ENCODE peak calls at places on chromosomes 12 and 14, in ten cellular contexts. One of them, this sample, is unnamed.

GRCh38 chr14:36662543-36663403 is 1.1 kb downstream of the PAX9 start:
- DNase-seq in T follicular helper cell: no peak
- DNase-seq in occipital lobe: no peak
- DNase-seq in DMS 273 treated with DMSO at 0.1 percent for 48 hours: no peak
- DNase-seq in fibroblast of lung: no peak
- DNase-seq in renal cortical epithelial cell: no peak
- DNase-seq in fibroblast of villous mesenchyme: no peak
- DNase-seq in activated CD4-positive, CD25-positive, alpha-beta regulatory T cell: no peak
- DNase-seq in M059J: peak
- DNase-seq in naive thymus-derived CD8-positive, alpha-beta T cell: no peak
- DNase-seq in this sample: no peak

GRCh38 chr12:98909749-98910148 is 264.7 kb downstream of the APAF1 start:
- DNase-seq in fibroblast of villous mesenchyme: no peak
- DNase-seq in T follicular helper cell: no peak
- DNase-seq in fibroblast of lung: no peak
- DNase-seq in DMS 273 treated with DMSO at 0.1 percent for 48 hours: no peak
- DNase-seq in occipital lobe: no peak
- DNase-seq in naive thymus-derived CD8-positive, alpha-beta T cell: no peak
- DNase-seq in renal cortical epithelial cell: no peak
- DNase-seq in activated CD4-positive, CD25-positive, alpha-beta regulatory T cell: no peak
- DNase-seq in M059J: no peak
- DNase-seq in this sample: no peak

GRCh38 chr12:52837341-52837741 is 3.2 kb upstream of the KRT79 start:
- DNase-seq in fibroblast of villous mesenchyme: peak
- DNase-seq in renal cortical epithelial cell: peak
- DNase-seq in DMS 273 treated with DMSO at 0.1 percent for 48 hours: no peak
- DNase-seq in T follicular helper cell: no peak
- DNase-seq in occipital lobe: no peak
- DNase-seq in fibroblast of lung: peak
- DNase-seq in naive thymus-derived CD8-positive, alpha-beta T cell: no peak
- DNase-seq in M059J: peak
- DNase-seq in activated CD4-positive, CD25-positive, alpha-beta regulatory T cell: no peak
- DNase-seq in this sample: peak

GRCh38 chr12:3381059-3382047 is 109.7 kb upstream of the PRMT8 start:
- DNase-seq in T follicular helper cell: no peak
- DNase-seq in occipital lobe: no peak
- DNase-seq in fibroblast of lung: no peak
- DNase-seq in DMS 273 treated with DMSO at 0.1 percent for 48 hours: no peak
- DNase-seq in naive thymus-derived CD8-positive, alpha-beta T cell: no peak
- DNase-seq in renal cortical epithelial cell: no peak
- DNase-seq in fibroblast of villous mesenchyme: peak
- DNase-seq in activated CD4-positive, CD25-positive, alpha-beta regulatory T cell: no peak
- DNase-seq in M059J: no peak
- DNase-seq in this sample: no peak

GRCh38 chr14:106694638-106695393 is 1168.4 kb downstream of the TMEM121 start:
- DNase-seq in T follicular helper cell: peak
- DNase-seq in occipital lobe: no peak
- DNase-seq in DMS 273 treated with DMSO at 0.1 percent for 48 hours: no peak
- DNase-seq in fibroblast of villous mesenchyme: no peak
- DNase-seq in naive thymus-derived CD8-positive, alpha-beta T cell: peak
- DNase-seq in fibroblast of lung: no peak
- DNase-seq in renal cortical epithelial cell: no peak
- DNase-seq in activated CD4-positive, CD25-positive, alpha-beta regulatory T cell: peak
- DNase-seq in M059J: no peak
- DNase-seq in this sample: no peak

GRCh38 chr14:62313228-62313627 is 551.0 kb downstream of the SNAPC1 start:
- DNase-seq in activated CD4-positive, CD25-positive, alpha-beta regulatory T cell: no peak
- DNase-seq in renal cortical epithelial cell: no peak
- DNase-seq in fibroblast of lung: no peak
- DNase-seq in fibroblast of villous mesenchyme: no peak
- DNase-seq in naive thymus-derived CD8-positive, alpha-beta T cell: no peak
- DNase-seq in M059J: no peak
- DNase-seq in occipital lobe: no peak
- DNase-seq in T follicular helper cell: no peak
- DNase-seq in DMS 273 treated with DMSO at 0.1 percent for 48 hours: no peak
- DNase-seq in this sample: no peak

GRCh38 chr14:104802120-104802912 is 1.4 kb downstream of the ZBTB42 start:
- DNase-seq in naive thymus-derived CD8-positive, alpha-beta T cell: no peak
- DNase-seq in renal cortical epithelial cell: no peak
- DNase-seq in T follicular helper cell: no peak
- DNase-seq in occipital lobe: no peak
- DNase-seq in DMS 273 treated with DMSO at 0.1 percent for 48 hours: peak
- DNase-seq in activated CD4-positive, CD25-positive, alpha-beta regulatory T cell: no peak
- DNase-seq in M059J: no peak
- DNase-seq in fibroblast of villous mesenchyme: no peak
- DNase-seq in fibroblast of lung: no peak
- DNase-seq in this sample: no peak

GRCh38 chr12:119328111-119328510 is 6.4 kb upstream of the CCDC60 start:
- DNase-seq in M059J: no peak
- DNase-seq in renal cortical epithelial cell: no peak
- DNase-seq in T follicular helper cell: no peak
- DNase-seq in fibroblast of lung: no peak
- DNase-seq in DMS 273 treated with DMSO at 0.1 percent for 48 hours: no peak
- DNase-seq in naive thymus-derived CD8-positive, alpha-beta T cell: no peak
- DNase-seq in occipital lobe: no peak
- DNase-seq in activated CD4-positive, CD25-positive, alpha-beta regulatory T cell: no peak
- DNase-seq in fibroblast of villous mesenchyme: no peak
- DNase-seq in this sample: no peak

GRCh38 chr14:90721619-90722305 is 94.5 kb downstream of the TTC7B start:
- DNase-seq in fibroblast of lung: peak
- DNase-seq in occipital lobe: no peak
- DNase-seq in DMS 273 treated with DMSO at 0.1 percent for 48 hours: no peak
- DNase-seq in renal cortical epithelial cell: peak
- DNase-seq in M059J: peak
- DNase-seq in fibroblast of villous mesenchyme: no peak
- DNase-seq in T follicular helper cell: no peak
- DNase-seq in activated CD4-positive, CD25-positive, alpha-beta regulatory T cell: no peak
- DNase-seq in naive thymus-derived CD8-positive, alpha-beta T cell: no peak
- DNase-seq in this sample: no peak

GRCh38 chr12:1435456-1435855 is 158.9 kb downstream of the FBXL14 start:
- DNase-seq in naive thymus-derived CD8-positive, alpha-beta T cell: no peak
- DNase-seq in T follicular helper cell: no peak
- DNase-seq in DMS 273 treated with DMSO at 0.1 percent for 48 hours: no peak
- DNase-seq in occipital lobe: no peak
- DNase-seq in activated CD4-positive, CD25-positive, alpha-beta regulatory T cell: no peak
- DNase-seq in M059J: no peak
- DNase-seq in fibroblast of lung: peak
- DNase-seq in renal cortical epithelial cell: peak
- DNase-seq in fibroblast of villous mesenchyme: peak
- DNase-seq in this sample: no peak

GRCh38 chr14:80973918-80974317 is 18.5 kb downstream of the TSHR start:
- DNase-seq in DMS 273 treated with DMSO at 0.1 percent for 48 hours: peak
- DNase-seq in renal cortical epithelial cell: peak
- DNase-seq in fibroblast of lung: peak
- DNase-seq in occipital lobe: no peak
- DNase-seq in T follicular helper cell: no peak
- DNase-seq in naive thymus-derived CD8-positive, alpha-beta T cell: no peak
- DNase-seq in activated CD4-positive, CD25-positive, alpha-beta regulatory T cell: no peak
- DNase-seq in fibroblast of villous mesenchyme: no peak
- DNase-seq in M059J: no peak
- DNase-seq in this sample: no peak

GRCh38 chr14:96806836-96807235 is 9.7 kb downstream of the VRK1 start:
- DNase-seq in naive thymus-derived CD8-positive, alpha-beta T cell: no peak
- DNase-seq in fibroblast of lung: no peak
- DNase-seq in T follicular helper cell: no peak
- DNase-seq in fibroblast of villous mesenchyme: peak
- DNase-seq in activated CD4-positive, CD25-positive, alpha-beta regulatory T cell: no peak
- DNase-seq in DMS 273 treated with DMSO at 0.1 percent for 48 hours: no peak
- DNase-seq in renal cortical epithelial cell: no peak
- DNase-seq in occipital lobe: no peak
- DNase-seq in M059J: no peak
- DNase-seq in this sample: no peak

GRCh38 chr14:99740411-99740810 is 52.8 kb upstream of the EML1 start:
- DNase-seq in renal cortical epithelial cell: no peak
- DNase-seq in M059J: no peak
- DNase-seq in fibroblast of villous mesenchyme: no peak
- DNase-seq in activated CD4-positive, CD25-positive, alpha-beta regulatory T cell: no peak
- DNase-seq in occipital lobe: no peak
- DNase-seq in naive thymus-derived CD8-positive, alpha-beta T cell: no peak
- DNase-seq in T follicular helper cell: no peak
- DNase-seq in DMS 273 treated with DMSO at 0.1 percent for 48 hours: no peak
- DNase-seq in fibroblast of lung: no peak
- DNase-seq in this sample: no peak

GRCh38 chr14:75430106-75430505 is 2.3 kb downstream of the JDP2 start:
- DNase-seq in renal cortical epithelial cell: no peak
- DNase-seq in naive thymus-derived CD8-positive, alpha-beta T cell: no peak
- DNase-seq in activated CD4-positive, CD25-positive, alpha-beta regulatory T cell: no peak
- DNase-seq in T follicular helper cell: no peak
- DNase-seq in fibroblast of villous mesenchyme: peak
- DNase-seq in occipital lobe: no peak
- DNase-seq in fibroblast of lung: peak
- DNase-seq in M059J: no peak
- DNase-seq in DMS 273 treated with DMSO at 0.1 percent for 48 hours: no peak
- DNase-seq in this sample: no peak

GRCh38 chr14:59189281-59189821 is 884 bp downstream of the DAAM1 start:
- DNase-seq in M059J: peak
- DNase-seq in fibroblast of lung: peak
- DNase-seq in DMS 273 treated with DMSO at 0.1 percent for 48 hours: no peak
- DNase-seq in T follicular helper cell: peak
- DNase-seq in activated CD4-positive, CD25-positive, alpha-beta regulatory T cell: no peak
- DNase-seq in occipital lobe: peak
- DNase-seq in naive thymus-derived CD8-positive, alpha-beta T cell: peak
- DNase-seq in renal cortical epithelial cell: peak
- DNase-seq in fibroblast of villous mesenchyme: peak
- DNase-seq in this sample: peak

GRCh38 chr12:115710104-115710564 is 567.4 kb downstream of the MED13L start:
- DNase-seq in M059J: peak
- DNase-seq in T follicular helper cell: no peak
- DNase-seq in renal cortical epithelial cell: no peak
- DNase-seq in occipital lobe: no peak
- DNase-seq in DMS 273 treated with DMSO at 0.1 percent for 48 hours: no peak
- DNase-seq in naive thymus-derived CD8-positive, alpha-beta T cell: no peak
- DNase-seq in fibroblast of villous mesenchyme: peak
- DNase-seq in activated CD4-positive, CD25-positive, alpha-beta regulatory T cell: no peak
- DNase-seq in fibroblast of lung: peak
- DNase-seq in this sample: no peak

GRCh38 chr14:99507860-99508640 is 26.8 kb downstream of the CCNK start:
- DNase-seq in fibroblast of villous mesenchyme: no peak
- DNase-seq in DMS 273 treated with DMSO at 0.1 percent for 48 hours: no peak
- DNase-seq in renal cortical epithelial cell: no peak
- DNase-seq in T follicular helper cell: no peak
- DNase-seq in fibroblast of lung: no peak
- DNase-seq in M059J: no peak
- DNase-seq in occipital lobe: no peak
- DNase-seq in activated CD4-positive, CD25-positive, alpha-beta regulatory T cell: no peak
- DNase-seq in naive thymus-derived CD8-positive, alpha-beta T cell: no peak
- DNase-seq in this sample: no peak

GRCh38 chr14:37237735-37238200 is 40.0 kb downstream of the MIPOL1 start:
- DNase-seq in activated CD4-positive, CD25-positive, alpha-beta regulatory T cell: no peak
- DNase-seq in fibroblast of villous mesenchyme: no peak
- DNase-seq in fibroblast of lung: no peak
- DNase-seq in naive thymus-derived CD8-positive, alpha-beta T cell: no peak
- DNase-seq in M059J: no peak
- DNase-seq in T follicular helper cell: no peak
- DNase-seq in renal cortical epithelial cell: no peak
- DNase-seq in DMS 273 treated with DMSO at 0.1 percent for 48 hours: no peak
- DNase-seq in occipital lobe: no peak
- DNase-seq in this sample: no peak

GRCh38 chr12:130881046-130881445 is 9.2 kb downstream of the RAN start:
- DNase-seq in fibroblast of villous mesenchyme: no peak
- DNase-seq in M059J: no peak
- DNase-seq in fibroblast of lung: no peak
- DNase-seq in naive thymus-derived CD8-positive, alpha-beta T cell: no peak
- DNase-seq in renal cortical epithelial cell: no peak
- DNase-seq in T follicular helper cell: no peak
- DNase-seq in DMS 273 treated with DMSO at 0.1 percent for 48 hours: no peak
- DNase-seq in activated CD4-positive, CD25-positive, alpha-beta regulatory T cell: no peak
- DNase-seq in occipital lobe: no peak
- DNase-seq in this sample: no peak

GRCh38 chr14:33576014-33576413 is 374.9 kb downstream of the EGLN3 start:
- DNase-seq in M059J: no peak
- DNase-seq in T follicular helper cell: no peak
- DNase-seq in activated CD4-positive, CD25-positive, alpha-beta regulatory T cell: no peak
- DNase-seq in fibroblast of villous mesenchyme: peak
- DNase-seq in DMS 273 treated with DMSO at 0.1 percent for 48 hours: no peak
- DNase-seq in naive thymus-derived CD8-positive, alpha-beta T cell: no peak
- DNase-seq in occipital lobe: no peak
- DNase-seq in renal cortical epithelial cell: no peak
- DNase-seq in fibroblast of lung: no peak
- DNase-seq in this sample: no peak

GRCh38 chr12:128966411-128966810 is 113.1 kb downstream of the GLT1D1 start:
- DNase-seq in naive thymus-derived CD8-positive, alpha-beta T cell: no peak
- DNase-seq in renal cortical epithelial cell: no peak
- DNase-seq in fibroblast of villous mesenchyme: no peak
- DNase-seq in T follicular helper cell: no peak
- DNase-seq in fibroblast of lung: no peak
- DNase-seq in M059J: no peak
- DNase-seq in DMS 273 treated with DMSO at 0.1 percent for 48 hours: no peak
- DNase-seq in occipital lobe: no peak
- DNase-seq in activated CD4-positive, CD25-positive, alpha-beta regulatory T cell: no peak
- DNase-seq in this sample: no peak

GRCh38 chr14:100526632-100527031 is 60.6 kb downstream of the BEGAIN start:
- DNase-seq in occipital lobe: no peak
- DNase-seq in T follicular helper cell: no peak
- DNase-seq in renal cortical epithelial cell: no peak
- DNase-seq in activated CD4-positive, CD25-positive, alpha-beta regulatory T cell: no peak
- DNase-seq in DMS 273 treated with DMSO at 0.1 percent for 48 hours: no peak
- DNase-seq in fibroblast of villous mesenchyme: no peak
- DNase-seq in M059J: no peak
- DNase-seq in naive thymus-derived CD8-positive, alpha-beta T cell: no peak
- DNase-seq in fibroblast of lung: no peak
- DNase-seq in this sample: no peak

GRCh38 chr14:90049390-90049789 is 12.4 kb upstream of the KCNK13 start:
- DNase-seq in naive thymus-derived CD8-positive, alpha-beta T cell: no peak
- DNase-seq in renal cortical epithelial cell: no peak
- DNase-seq in T follicular helper cell: no peak
- DNase-seq in M059J: no peak
- DNase-seq in fibroblast of lung: no peak
- DNase-seq in fibroblast of villous mesenchyme: no peak
- DNase-seq in DMS 273 treated with DMSO at 0.1 percent for 48 hours: peak
- DNase-seq in occipital lobe: no peak
- DNase-seq in activated CD4-positive, CD25-positive, alpha-beta regulatory T cell: no peak
- DNase-seq in this sample: no peak

GRCh38 chr12:575129-575502 is 88.1 kb downstream of the NINJ2 start:
- DNase-seq in fibroblast of lung: no peak
- DNase-seq in naive thymus-derived CD8-positive, alpha-beta T cell: no peak
- DNase-seq in fibroblast of villous mesenchyme: no peak
- DNase-seq in DMS 273 treated with DMSO at 0.1 percent for 48 hours: no peak
- DNase-seq in occipital lobe: no peak
- DNase-seq in renal cortical epithelial cell: no peak
- DNase-seq in T follicular helper cell: no peak
- DNase-seq in activated CD4-positive, CD25-positive, alpha-beta regulatory T cell: no peak
- DNase-seq in M059J: no peak
- DNase-seq in this sample: no peak

GRCh38 chr14:55881577-55882241 is 236.5 kb upstream of the PELI2 start:
- DNase-seq in renal cortical epithelial cell: peak
- DNase-seq in M059J: peak
- DNase-seq in fibroblast of villous mesenchyme: peak
- DNase-seq in naive thymus-derived CD8-positive, alpha-beta T cell: no peak
- DNase-seq in activated CD4-positive, CD25-positive, alpha-beta regulatory T cell: no peak
- DNase-seq in DMS 273 treated with DMSO at 0.1 percent for 48 hours: no peak
- DNase-seq in T follicular helper cell: no peak
- DNase-seq in fibroblast of lung: peak
- DNase-seq in occipital lobe: no peak
- DNase-seq in this sample: no peak

GRCh38 chr12:75889214-75889613 is 142.4 kb downstream of the PHLDA1 start:
- DNase-seq in M059J: peak
- DNase-seq in T follicular helper cell: no peak
- DNase-seq in activated CD4-positive, CD25-positive, alpha-beta regulatory T cell: no peak
- DNase-seq in fibroblast of villous mesenchyme: no peak
- DNase-seq in renal cortical epithelial cell: no peak
- DNase-seq in occipital lobe: peak
- DNase-seq in DMS 273 treated with DMSO at 0.1 percent for 48 hours: no peak
- DNase-seq in fibroblast of lung: no peak
- DNase-seq in naive thymus-derived CD8-positive, alpha-beta T cell: no peak
- DNase-seq in this sample: peak

GRCh38 chr12:52819021-52819420 is 5.1 kb upstream of the KRT4 start:
- DNase-seq in occipital lobe: no peak
- DNase-seq in renal cortical epithelial cell: no peak
- DNase-seq in M059J: no peak
- DNase-seq in fibroblast of lung: no peak
- DNase-seq in T follicular helper cell: no peak
- DNase-seq in DMS 273 treated with DMSO at 0.1 percent for 48 hours: no peak
- DNase-seq in fibroblast of villous mesenchyme: no peak
- DNase-seq in naive thymus-derived CD8-positive, alpha-beta T cell: no peak
- DNase-seq in activated CD4-positive, CD25-positive, alpha-beta regulatory T cell: no peak
- DNase-seq in this sample: no peak

This sample was measured in foreskin melanocyte.